ENCODE peak calls at places on chromosomes 12 and 14, in four cellular contexts. S, K, V and Y are unnamed samples.

GRCh38 chr14:77344597-77344996 is 23.8 kb downstream of the GSTZ1 start:
- DNase-seq in K (no peak), V (no peak), S (no peak), Y (peak; percentile 33)

GRCh38 chr12:1662761-1663439 is 28.0 kb upstream of the ADIPOR2 start:
- DNase-seq in S (peak; percentile 87), K (peak; percentile 87), V (peak; percentile 49), Y (no peak)

GRCh38 chr12:80877706-80878384 is 59.9 kb downstream of the LIN7A start:
- DNase-seq in V (peak; percentile 28), K (no peak), S (no peak), Y (no peak)

GRCh38 chr12:51817027-51817953 is 31.2 kb downstream of the FIGNL2 start:
- DNase-seq in K (peak; percentile 15), S (no peak), V (no peak), Y (no peak)

GRCh38 chr12:67320614-67321305 is 51.6 kb downstream of the CAND1 start:
- DNase-seq in S (no peak), V (peak; percentile 10), K (no peak), Y (no peak)

GRCh38 chr12:52613363-52614030 is 4.9 kb downstream of the KRT73 start:
- DNase-seq in K (peak; percentile 28), V (no peak), S (no peak), Y (no peak)

GRCh38 chr14:83706555-83706954 is 1823.4 kb upstream of the FLRT2 start:
- DNase-seq in K (no peak), V (no peak), S (no peak), Y (peak; percentile 63)

GRCh38 chr12:131218291-131219172 is 264.8 kb downstream of the ADGRD1 start:
- DNase-seq in V (no peak), K (no peak), S (no peak), Y (no peak)

GRCh38 chr12:124162151-124163110 is 132.5 kb upstream of the RFLNA start:
- DNase-seq in S (peak; percentile 6), K (no peak), V (no peak), Y (no peak)

GRCh38 chr12:109458771-109459208 is 18.3 kb downstream of the KCTD10 start:
- DNase-seq in V (peak; percentile 68), K (no peak), S (no peak), Y (no peak)

GRCh38 chr12:7004840-7005239 is 13.4 kb downstream of the LPCAT3 start:
- DNase-seq in S (no peak), K (no peak), V (no peak), Y (no peak)

GRCh38 chr12:124893792-124894516 is 20.5 kb downstream of the UBC start:
- DNase-seq in S (no peak), K (no peak), V (no peak), Y (no peak)

GRCh38 chr12:51441583-51441982 is 17.0 kb downstream of the SLC4A8 start:
- DNase-seq in S (no peak), V (peak; percentile 89), K (no peak), Y (no peak)

GRCh38 chr12:43740511-43741100 is 18.0 kb downstream of the PUS7L start:
- DNase-seq in V (peak; percentile 38), S (no peak), K (no peak), Y (no peak)

GRCh38 chr14:65866906-65867305 is 454.4 kb downstream of the FUT8 start:
- DNase-seq in V (peak; percentile 50), S (no peak), K (no peak), Y (no peak)

GRCh38 chr14:29016050-29016900 is 249.7 kb downstream of the FOXG1 start:
- DNase-seq in S (no peak), K (peak; percentile 57), V (peak; percentile 53), Y (peak; percentile 63)

GRCh38 chr12:1928439-1929121 is 10.1 kb upstream of the CACNA2D4 start:
- DNase-seq in S (no peak), V (no peak), K (peak; percentile 60), Y (no peak)

GRCh38 chr12:10392394-10392930 is 2.6 kb upstream of the KLRK1 start:
- DNase-seq in V (peak; percentile 90), K (no peak), S (peak; percentile 79), Y (peak; percentile 58)

GRCh38 chr12:12018454-12018853 is 52.3 kb upstream of the BCL2L14 start:
- DNase-seq in K (no peak), V (peak; percentile 21), S (no peak), Y (peak; percentile 65)

GRCh38 chr14:23910081-23910875 is 43.3 kb upstream of the DHRS4 start:
- DNase-seq in V (peak; percentile 78), K (no peak), S (peak; percentile 38), Y (peak; percentile 74)

GRCh38 chr14:26174395-26174794 is 423.4 kb downstream of the NOVA1 start:
- DNase-seq in V (no peak), S (no peak), K (no peak), Y (no peak)

GRCh38 chr12:20194171-20194570 is 174.2 kb upstream of the PDE3A start:
- DNase-seq in K (no peak), V (peak; percentile 57), S (no peak), Y (peak; percentile 34)

GRCh38 chr12:75738486-75738885 is 227.1 kb upstream of the KRR1 start:
- DNase-seq in K (no peak), S (no peak), V (peak; percentile 51), Y (no peak)

GRCh38 chr12:30047499-30048262 is 263.9 kb upstream of the TMTC1 start:
- DNase-seq in V (peak; percentile 10), S (no peak), K (no peak), Y (peak; percentile 83)

GRCh38 chr14:71645656-71646055 is 286.6 kb upstream of the RGS6 start:
- DNase-seq in K (no peak), S (no peak), V (peak; percentile 93), Y (no peak)

GRCh38 chr12:30021046-30021833 is 237.5 kb upstream of the TMTC1 start:
- DNase-seq in S (no peak), K (no peak), V (no peak), Y (no peak)

GRCh38 chr14:34059037-34059924 is 108.4 kb upstream of the EGLN3 start:
- DNase-seq in S (no peak), V (no peak), K (no peak), Y (no peak)

GRCh38 chr12:12560587-12561304 is 1.9 kb downstream of the DUSP16 start:
- DNase-seq in K (no peak), V (peak; percentile 79), S (no peak), Y (peak; percentile 54)

GRCh38 chr14:72788972-72789728 is 104.8 kb downstream of the DPF3 start:
- DNase-seq in K (no peak), V (no peak), S (no peak), Y (no peak)

GRCh38 chr12:71128191-71128590 is 29.6 kb downstream of the TSPAN8 start:
- DNase-seq in V (no peak), K (no peak), S (no peak), Y (peak; percentile 60)

GRCh38 chr14:85934123-85934885 is 404.4 kb downstream of the FLRT2 start:
- DNase-seq in K (no peak), V (peak; percentile 42), S (no peak), Y (no peak)

GRCh38 chr14:61536661-61537566 is 158.4 kb upstream of the HIF1A start:
- DNase-seq in K (no peak), S (no peak), V (peak; percentile 43), Y (no peak)

GRCh38 chr12:120101182-120101581 is 15.4 kb downstream of the RAB35 start:
- DNase-seq in S (no peak), K (no peak), V (no peak), Y (no peak)

GRCh38 chr12:3223601-3224529 is 146.7 kb downstream of the TSPAN9 start:
- DNase-seq in S (no peak), K (no peak), V (no peak), Y (no peak)

GRCh38 chr12:3224530-3224903 is 147.3 kb downstream of the TSPAN9 start:
- DNase-seq in S (no peak), V (no peak), K (no peak), Y (no peak)

GRCh38 chr12:3220382-3221321 is 143.5 kb downstream of the TSPAN9 start:
- DNase-seq in K (no peak), S (no peak), V (no peak), Y (no peak)

GRCh38 chr12:3222306-3222705 is 145.1 kb downstream of the TSPAN9 start:
- DNase-seq in K (no peak), S (no peak), V (no peak), Y (no peak)

GRCh38 chr12:3222935-3223334 is 145.8 kb downstream of the TSPAN9 start:
- DNase-seq in V (no peak), S (no peak), K (no peak), Y (no peak)
- H3K27ac ChIP-seq in V (no peak overlapping the region), S (no peak overlapping the region), K (no peak overlapping the region), Y (no peak overlapping the region)

DNA sequence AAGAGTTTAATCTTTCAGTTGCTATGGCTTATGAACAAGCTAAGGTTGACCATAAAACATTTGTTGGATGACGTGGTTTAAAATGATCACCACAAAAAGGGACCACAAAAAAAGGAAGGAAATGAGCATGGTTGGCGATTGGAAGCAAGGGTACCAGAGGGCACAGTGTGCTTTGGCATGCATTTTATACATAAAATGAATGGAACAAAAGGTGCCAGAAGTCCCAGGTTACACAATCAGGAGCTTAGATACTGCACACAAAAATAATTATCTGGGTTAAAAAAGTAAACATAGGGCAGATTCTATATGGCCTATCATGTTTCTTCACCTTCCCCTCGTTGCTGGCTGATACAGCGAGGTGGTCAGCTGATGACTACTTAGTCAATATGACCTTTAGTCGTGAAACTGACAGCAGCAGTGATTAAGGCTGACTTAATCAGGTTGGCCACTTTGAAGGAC is 50.7 kb downstream of the ZC3H14 start:
- DNase-seq in K (no peak), V (peak; percentile 54), S (no peak), Y (no peak)
- H3K36me3 ChIP-seq in K (peaks cover 56% of the 10 kb centered on the region), V (peaks cover 48% of the 10 kb centered on the region), S (peaks cover 31% of the 10 kb centered on the region), Y (peaks cover 52% of the 10 kb centered on the region)

DNA sequence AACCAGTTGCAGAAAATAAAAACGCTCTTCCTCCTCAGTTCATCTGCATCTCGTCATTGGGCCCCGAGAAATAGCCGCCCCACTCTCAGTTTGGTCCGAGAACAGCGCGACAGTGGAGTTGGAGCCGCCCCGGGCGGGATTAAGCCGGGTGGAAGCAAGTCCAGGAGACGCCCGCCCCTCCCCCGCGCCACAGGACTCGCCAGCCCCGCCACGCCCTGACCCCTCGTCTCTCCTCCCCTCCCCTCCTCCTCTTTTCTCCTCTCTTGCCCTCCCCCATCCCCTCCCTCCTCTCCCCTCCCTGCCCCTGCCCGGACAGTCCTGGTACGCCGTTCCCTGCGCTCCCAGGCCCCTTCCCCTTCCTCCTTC is 83.8 kb downstream of the TNFAIP2 start:
- DNase-seq in V (peak; percentile 97), K (peak; percentile 82), S (no peak), Y (no peak)
- H3K27ac ChIP-seq in V (peak overlapping the region; percentile 98), K (peak overlapping the region; percentile 76), S (no peak overlapping the region), Y (no peak overlapping the region)

GRCh38 chr14:104776961-104777807 is 18.4 kb downstream of the AKT1 start:
- DNase-seq in V (no peak), K (no peak), S (no peak), Y (no peak)
- H3K36me3 ChIP-seq in V (no peaks in the 10 kb centered on the region), K (peaks cover 56% of the 10 kb centered on the region), S (peaks cover 2% of the 10 kb centered on the region), Y (peaks cover 29% of the 10 kb centered on the region)